ENCODE peak calls at places on chromosomes 3 and 15, in eight cellular contexts. G, X, E, V, O, F, Z and M are unnamed samples.

GRCh38 chr3:45226206-45226915 is at the start of gene TMEM158:
- DNase-seq in V (peak; percentile 84), G (peak; percentile 96), Z (no peak), F (peak; percentile 45), E (peak; percentile 53), O (peak; percentile 82), X (peak; percentile 89), M (peak; percentile 75)

GRCh38 chr3:69149586-69149985 is 27.2 kb upstream of the LMOD3 start:
- DNase-seq in F (no peak), Z (no peak), E (no peak), X (no peak), O (no peak), G (no peak), V (no peak), M (no peak)

GRCh38 chr3:183537295-183537730 is 18.2 kb downstream of the KLHL6 start:
- DNase-seq in G (peak; percentile 72), V (no peak), O (no peak), Z (no peak), E (peak; percentile 60), F (no peak), X (no peak), M (peak; percentile 8)

GRCh38 chr3:126100688-126101301 is 16.9 kb upstream of the SLC41A3 start:
- DNase-seq in E (no peak), G (peak; percentile 34), F (no peak), Z (peak; percentile 82), V (no peak), O (peak; percentile 26), X (no peak), M (no peak)

GRCh38 chr15:35657679-35658201 is 111.8 kb upstream of the DPH6 start:
- DNase-seq in E (peak; percentile 51), O (no peak), G (peak; percentile 64), Z (no peak), F (no peak), V (no peak), X (no peak), M (no peak)

GRCh38 chr3:51703026-51703775 is 3.7 kb upstream of the GRM2 start:
- DNase-seq in X (peak; percentile 47), G (no peak), F (no peak), O (no peak), Z (no peak), V (no peak), E (no peak), M (no peak)

GRCh38 chr15:59862191-59863155 is 141.6 kb upstream of the FOXB1 start:
- DNase-seq in G (no peak), F (no peak), V (no peak), Z (no peak), X (no peak), O (no peak), E (no peak), M (no peak)

GRCh38 chr15:99452010-99452409 is 113.8 kb upstream of the MEF2A start:
- DNase-seq in E (no peak), F (no peak), Z (no peak), G (no peak), X (no peak), V (peak; percentile 44), O (no peak), M (no peak)

GRCh38 chr3:193046369-193046768 is 128.7 kb upstream of the MB21D2 start:
- DNase-seq in G (no peak), Z (no peak), V (no peak), O (no peak), X (no peak), F (no peak), E (no peak), M (no peak)

GRCh38 chr3:172808969-172809546 is 58.5 kb downstream of the ECT2 start:
- DNase-seq in F (no peak), X (no peak), O (no peak), G (peak; percentile 84), V (no peak), Z (peak; percentile 55), E (peak; percentile 82), M (no peak)

GRCh38 chr15:26736502-26737248 is 36.2 kb downstream of the GABRB3 start:
- DNase-seq in F (no peak), V (no peak), G (no peak), X (no peak), O (no peak), E (no peak), Z (no peak), M (no peak)

GRCh38 chr15:58340176-58340575 is 91.6 kb upstream of the LIPC start:
- DNase-seq in X (no peak), Z (no peak), V (no peak), O (no peak), E (peak; percentile 14), F (no peak), G (peak; percentile 10), M (no peak)

GRCh38 chr15:60917469-60918130 is 311.5 kb downstream of the RORA start:
- DNase-seq in O (peak; percentile 33), G (no peak), Z (no peak), X (no peak), E (peak; percentile 58), F (no peak), V (no peak), M (peak; percentile 60)

GRCh38 chr15:68204361-68204760 is 771 bp downstream of the CALML4 start:
- DNase-seq in Z (no peak), X (no peak), E (no peak), G (no peak), O (no peak), V (no peak), F (no peak), M (no peak)

GRCh38 chr15:68204776-68205557 is at the start of gene CALML4:
- DNase-seq in Z (peak; percentile 24), F (no peak), O (peak; percentile 57), G (no peak), E (peak; percentile 31), X (no peak), V (no peak), M (peak; percentile 77)

GRCh38 chr15:68205558-68205944 is 419 bp upstream of the CALML4 start:
- DNase-seq in V (no peak), Z (no peak), E (no peak), O (no peak), F (no peak), X (no peak), G (no peak), M (no peak)

GRCh38 chr15:68203486-68203885 is 1.6 kb downstream of the CALML4 start:
- DNase-seq in X (no peak), E (no peak), F (no peak), O (no peak), Z (no peak), G (no peak), V (no peak), M (no peak)

DNA sequence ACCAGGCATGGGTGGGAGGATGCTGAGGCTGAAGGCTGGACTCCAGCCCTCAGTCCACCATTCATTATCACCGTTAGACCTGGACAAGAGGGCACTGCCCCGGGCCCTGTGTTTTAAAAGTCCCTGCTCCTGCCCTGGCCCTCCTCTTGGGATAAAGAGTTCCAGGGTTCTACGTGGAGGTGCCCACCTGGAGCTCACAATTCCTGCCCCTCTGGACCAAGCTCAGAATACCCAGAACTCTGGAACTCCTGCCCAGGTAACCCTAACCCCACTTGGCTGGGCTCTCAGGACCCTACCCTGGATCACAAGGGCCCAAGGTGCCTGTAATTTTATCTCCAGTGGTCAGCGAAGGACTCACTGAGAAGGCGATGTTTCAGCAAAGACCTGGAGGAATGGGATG is 1.2 kb downstream of the CALML4 start:
- DNase-seq in F (no peak), E (no peak), Z (no peak), G (no peak), O (no peak), V (no peak), X (no peak), M (no peak)
- H3K4me3 ChIP-seq in F (no peak overlapping the region), E (no peak overlapping the region), Z (no peak overlapping the region), G (no peak overlapping the region), O (no peak overlapping the region), V (no peak overlapping the region), X (no peak overlapping the region), M (no peak overlapping the region)

GRCh38 chr15:95284487-95284886 is 1046.0 kb upstream of the NR2F2 start:
- DNase-seq in O (no peak), G (no peak), E (no peak), X (no peak), F (no peak), Z (no peak), V (no peak), M (no peak)
- H3K4me3 ChIP-seq in O (no peak overlapping the region), G (no peak overlapping the region), E (no peak overlapping the region), X (no peak overlapping the region), F (no peak overlapping the region), Z (no peak overlapping the region), V (no peak overlapping the region), M (no peak overlapping the region)

GRCh38 chr3:133925960-133926735 is 30.5 kb upstream of the RAB6B start:
- DNase-seq in G (no peak), V (no peak), E (no peak), Z (no peak), F (no peak), O (no peak), X (no peak), M (no peak)
- H3K4me3 ChIP-seq in G (no peak overlapping the region), V (no peak overlapping the region), E (no peak overlapping the region), Z (no peak overlapping the region), F (no peak overlapping the region), O (no peak overlapping the region), X (no peak overlapping the region), M (no peak overlapping the region)

GRCh38 chr15:33194704-33195261 is at the start of gene FMN1:
- DNase-seq in V (peak; percentile 96), Z (peak; percentile 82), G (peak; percentile 97), X (peak; percentile 96), E (peak; percentile 89), F (peak; percentile 84), O (peak; percentile 95), M (peak; percentile 95)
- H3K4me3 ChIP-seq in V (peak within 1 kb of the TSS; percentile 39), Z (peak within 1 kb of the TSS; percentile 42), G (peak within 1 kb of the TSS; percentile 92), X (peak within 1 kb of the TSS; percentile 42), E (peak within 1 kb of the TSS; percentile 59), F (peak within 1 kb of the TSS; percentile 70), O (peak within 1 kb of the TSS; percentile 58), M (no peak within 1 kb of the TSS)

GRCh38 chr3:11478167-11478566 is 165.5 kb downstream of the VGLL4 start:
- DNase-seq in X (no peak), E (no peak), G (no peak), Z (no peak), V (no peak), F (no peak), O (no peak), M (no peak)

GRCh38 chr3:11482024-11482423 is 161.7 kb downstream of the VGLL4 start:
- DNase-seq in E (no peak), X (no peak), V (no peak), O (no peak), G (no peak), F (no peak), Z (no peak), M (peak; percentile 35)

GRCh38 chr3:11479230-11479620 is 164.5 kb downstream of the VGLL4 start:
- DNase-seq in G (no peak), V (no peak), O (no peak), Z (no peak), X (no peak), F (no peak), E (no peak), M (no peak)

GRCh38 chr3:11480663-11481298 is 162.9 kb downstream of the VGLL4 start:
- DNase-seq in X (no peak), V (no peak), F (no peak), Z (no peak), O (no peak), G (no peak), E (no peak), M (peak; percentile 5)

DNA sequence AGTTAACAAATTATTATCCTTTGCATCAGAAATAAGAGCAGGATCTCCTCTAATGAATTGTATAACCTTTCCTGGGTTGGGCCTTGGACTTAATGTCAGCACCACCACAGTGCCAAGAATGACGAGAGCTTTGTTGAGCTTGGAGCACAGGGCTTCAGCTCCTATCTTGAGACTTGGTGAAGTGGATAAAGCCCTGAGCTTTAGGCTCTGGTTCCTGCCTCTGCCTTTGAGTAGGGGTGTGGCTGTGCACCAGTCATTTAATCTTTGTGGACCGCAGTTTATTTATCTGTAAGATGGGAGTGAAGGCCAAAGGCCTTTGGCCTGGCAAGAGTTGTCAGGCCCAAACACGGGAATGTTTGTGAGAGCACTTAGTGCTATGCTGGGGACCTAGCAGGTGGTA is 162.2 kb downstream of the VGLL4 start:
- DNase-seq in Z (no peak), X (no peak), V (no peak), G (no peak), O (no peak), F (no peak), E (no peak), M (peak; percentile 50)
- H3K4me3 ChIP-seq in Z (no peak overlapping the region), X (no peak overlapping the region), V (no peak overlapping the region), G (no peak overlapping the region), O (no peak overlapping the region), F (no peak overlapping the region), E (no peak overlapping the region), M (no peak overlapping the region)